ENCODE peak calls at places on chromosome 3, in eight cellular contexts. One of them, this sample, is unnamed.

GRCh38 chr3:167798443-167798842 is 62.9 kb downstream of the SERPINI1 start:
- DNase-seq in mesothelial cell of epicardium: no peak
- DNase-seq in upper lobe of right lung: no peak
- DNase-seq in GM13977: no peak
- DNase-seq in GM12878: peak
- DNase-seq in foreskin fibroblast: no peak
- DNase-seq in suprapubic skin: no peak
- DNase-seq in tibial nerve: no peak
- DNase-seq in this sample: no peak

GRCh38 chr3:17322106-17322793 is 420.2 kb downstream of the TBC1D5 start:
- DNase-seq in mesothelial cell of epicardium: no peak
- DNase-seq in upper lobe of right lung: no peak
- DNase-seq in GM13977: peak
- DNase-seq in GM12878: no peak
- DNase-seq in foreskin fibroblast: no peak
- DNase-seq in suprapubic skin: no peak
- DNase-seq in tibial nerve: no peak
- DNase-seq in this sample: no peak

GRCh38 chr3:101131767-101132166 is 138.5 kb upstream of the ABI3BP start:
- DNase-seq in mesothelial cell of epicardium: no peak
- DNase-seq in upper lobe of right lung: no peak
- DNase-seq in GM13977: no peak
- DNase-seq in GM12878: no peak
- DNase-seq in foreskin fibroblast: no peak
- DNase-seq in suprapubic skin: no peak
- DNase-seq in tibial nerve: no peak
- DNase-seq in this sample: peak

GRCh38 chr3:67854663-67855062 is 200.3 kb upstream of the SUCLG2 start:
- DNase-seq in mesothelial cell of epicardium: no peak
- DNase-seq in upper lobe of right lung: no peak
- DNase-seq in GM13977: no peak
- DNase-seq in GM12878: no peak
- DNase-seq in foreskin fibroblast: no peak
- DNase-seq in suprapubic skin: no peak
- DNase-seq in tibial nerve: no peak
- DNase-seq in this sample: no peak

GRCh38 chr3:191070201-191070600 is 128.8 kb upstream of the OSTN start:
- DNase-seq in mesothelial cell of epicardium: no peak
- DNase-seq in upper lobe of right lung: no peak
- DNase-seq in GM13977: no peak
- DNase-seq in GM12878: no peak
- DNase-seq in foreskin fibroblast: peak
- DNase-seq in suprapubic skin: no peak
- DNase-seq in tibial nerve: no peak
- DNase-seq in this sample: no peak

GRCh38 chr3:170529912-170530311 is 56.0 kb downstream of the SLC7A14 start:
- DNase-seq in mesothelial cell of epicardium: no peak
- DNase-seq in upper lobe of right lung: no peak
- DNase-seq in GM13977: no peak
- DNase-seq in GM12878: no peak
- DNase-seq in foreskin fibroblast: no peak
- DNase-seq in suprapubic skin: no peak
- DNase-seq in tibial nerve: no peak
- DNase-seq in this sample: no peak

GRCh38 chr3:73820431-73820830 is 195.7 kb upstream of the PDZRN3 start:
- DNase-seq in mesothelial cell of epicardium: no peak
- DNase-seq in upper lobe of right lung: no peak
- DNase-seq in GM13977: no peak
- DNase-seq in GM12878: no peak
- DNase-seq in foreskin fibroblast: no peak
- DNase-seq in suprapubic skin: no peak
- DNase-seq in tibial nerve: no peak
- DNase-seq in this sample: no peak

GRCh38 chr3:129596194-129597086 is 10.0 kb downstream of the PLXND1 start:
- DNase-seq in mesothelial cell of epicardium: no peak
- DNase-seq in upper lobe of right lung: peak
- DNase-seq in GM13977: no peak
- DNase-seq in GM12878: no peak
- DNase-seq in foreskin fibroblast: peak
- DNase-seq in suprapubic skin: peak
- DNase-seq in tibial nerve: peak
- DNase-seq in this sample: no peak

GRCh38 chr3:158775001-158775400 is 26.9 kb upstream of the MFSD1 start:
- DNase-seq in mesothelial cell of epicardium: no peak
- DNase-seq in upper lobe of right lung: no peak
- DNase-seq in GM13977: no peak
- DNase-seq in GM12878: no peak
- DNase-seq in foreskin fibroblast: peak
- DNase-seq in suprapubic skin: no peak
- DNase-seq in tibial nerve: no peak
- DNase-seq in this sample: no peak

GRCh38 chr3:43034200-43034599 is 55.1 kb downstream of the GASK1A start:
- DNase-seq in mesothelial cell of epicardium: no peak
- DNase-seq in upper lobe of right lung: no peak
- DNase-seq in GM13977: no peak
- DNase-seq in GM12878: no peak
- DNase-seq in foreskin fibroblast: no peak
- DNase-seq in suprapubic skin: peak
- DNase-seq in tibial nerve: no peak
- DNase-seq in this sample: no peak

GRCh38 chr3:1942751-1943150 is 155.9 kb upstream of the CNTN4 start:
- DNase-seq in mesothelial cell of epicardium: no peak
- DNase-seq in upper lobe of right lung: no peak
- DNase-seq in GM13977: no peak
- DNase-seq in GM12878: no peak
- DNase-seq in foreskin fibroblast: no peak
- DNase-seq in suprapubic skin: no peak
- DNase-seq in tibial nerve: no peak
- DNase-seq in this sample: no peak

GRCh38 chr3:65978116-65978515 is 60.6 kb downstream of the MAGI1 start:
- DNase-seq in mesothelial cell of epicardium: no peak
- DNase-seq in upper lobe of right lung: no peak
- DNase-seq in GM13977: no peak
- DNase-seq in GM12878: no peak
- DNase-seq in foreskin fibroblast: no peak
- DNase-seq in suprapubic skin: no peak
- DNase-seq in tibial nerve: no peak
- DNase-seq in this sample: no peak

DNA sequence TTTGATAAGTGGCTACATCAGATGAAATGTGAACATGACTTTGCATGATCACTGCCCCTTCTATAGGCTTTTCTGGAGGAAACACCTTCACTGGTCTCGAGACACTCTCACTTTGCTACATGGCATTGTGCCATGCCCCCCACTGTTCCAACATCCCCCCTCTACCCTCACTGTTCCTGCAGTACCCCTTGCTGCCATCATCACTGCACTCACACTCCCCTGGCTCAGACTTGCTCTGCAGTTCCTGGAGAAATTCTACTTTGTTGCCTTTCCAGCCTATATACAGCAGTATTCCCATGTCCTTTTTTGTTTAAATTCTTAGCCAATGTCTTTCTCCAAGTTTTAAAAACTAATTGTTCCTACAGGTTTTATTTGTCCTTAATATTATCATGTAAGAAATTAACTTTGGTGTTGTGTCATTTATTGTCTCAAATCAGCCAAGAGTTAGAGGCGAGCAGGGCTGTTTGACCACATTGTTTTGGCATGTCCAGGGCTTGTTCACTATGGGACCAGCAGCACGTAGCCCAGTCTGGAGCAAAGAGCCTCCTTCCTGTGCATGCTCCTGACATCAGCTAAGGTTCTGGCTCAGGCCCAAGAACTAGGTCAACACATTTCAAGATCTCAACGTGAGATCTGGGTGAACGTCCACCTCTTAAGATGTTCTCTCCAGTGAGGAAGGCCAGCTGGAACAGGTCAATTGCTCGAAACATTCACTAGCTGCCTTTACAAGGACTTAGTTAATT is 246.4 kb downstream of the SLC9A9 start:
- DNase-seq in mesothelial cell of epicardium: no peak
- DNase-seq in upper lobe of right lung: no peak
- DNase-seq in GM13977: no peak
- DNase-seq in GM12878: no peak
- DNase-seq in foreskin fibroblast: peak
- DNase-seq in suprapubic skin: no peak
- DNase-seq in tibial nerve: no peak
- DNase-seq in this sample: no peak
- TF ChIP-seq CTCF in mesothelial cell of epicardium: no peak
- TF ChIP-seq CTCF in upper lobe of right lung: no peak
- TF ChIP-seq CTCF in GM13977: no peak
- TF ChIP-seq CTCF in GM12878: no peak
- TF ChIP-seq CTCF in foreskin fibroblast: no peak
- TF ChIP-seq CTCF in suprapubic skin: no peak
- TF ChIP-seq CTCF in tibial nerve: no peak
- TF ChIP-seq CTCF in this sample: no peak

DNA sequence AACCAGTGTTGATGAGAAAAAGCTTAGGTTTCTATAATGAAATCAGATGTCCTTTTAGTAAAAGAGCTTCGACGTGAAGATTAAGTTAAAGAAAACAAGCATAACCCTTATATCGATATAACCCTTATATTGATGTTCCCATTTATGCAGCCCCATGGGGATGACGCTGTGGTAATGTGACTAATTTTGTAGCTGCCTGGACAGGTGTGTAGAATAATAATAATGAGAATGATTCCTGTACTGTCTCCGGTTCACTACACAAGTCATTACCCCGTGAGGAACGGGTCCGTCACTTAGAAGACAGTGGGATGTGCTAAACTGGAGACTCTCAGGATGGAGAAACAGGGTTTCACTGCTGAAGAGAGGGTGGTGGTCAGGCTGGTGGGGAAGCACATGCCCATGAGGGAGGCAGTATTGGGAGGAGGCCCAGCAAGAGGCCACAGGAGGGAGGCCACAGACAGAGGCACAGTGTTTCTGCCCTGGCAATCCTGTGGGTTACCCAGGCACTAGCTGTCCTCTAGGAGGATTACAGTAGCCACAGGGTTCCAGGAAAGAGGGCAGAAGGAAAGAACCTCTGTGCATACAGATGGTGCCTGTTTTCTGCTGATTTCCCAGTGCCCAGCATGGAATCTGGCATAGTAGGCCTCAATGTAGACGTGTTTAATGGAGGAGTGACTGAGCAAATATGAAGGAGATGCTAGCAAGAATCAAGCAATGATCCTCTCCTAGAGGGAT is 191.1 kb upstream of the TSC22D2 start:
- DNase-seq in mesothelial cell of epicardium: no peak
- DNase-seq in upper lobe of right lung: no peak
- DNase-seq in GM13977: no peak
- DNase-seq in GM12878: no peak
- DNase-seq in foreskin fibroblast: no peak
- DNase-seq in suprapubic skin: no peak
- DNase-seq in tibial nerve: no peak
- DNase-seq in this sample: no peak
- TF ChIP-seq CTCF in mesothelial cell of epicardium: no peak
- TF ChIP-seq CTCF in upper lobe of right lung: no peak
- TF ChIP-seq CTCF in GM13977: no peak
- TF ChIP-seq CTCF in GM12878: no peak
- TF ChIP-seq CTCF in foreskin fibroblast: no peak
- TF ChIP-seq CTCF in suprapubic skin: no peak
- TF ChIP-seq CTCF in tibial nerve: no peak
- TF ChIP-seq CTCF in this sample: no peak

DNA sequence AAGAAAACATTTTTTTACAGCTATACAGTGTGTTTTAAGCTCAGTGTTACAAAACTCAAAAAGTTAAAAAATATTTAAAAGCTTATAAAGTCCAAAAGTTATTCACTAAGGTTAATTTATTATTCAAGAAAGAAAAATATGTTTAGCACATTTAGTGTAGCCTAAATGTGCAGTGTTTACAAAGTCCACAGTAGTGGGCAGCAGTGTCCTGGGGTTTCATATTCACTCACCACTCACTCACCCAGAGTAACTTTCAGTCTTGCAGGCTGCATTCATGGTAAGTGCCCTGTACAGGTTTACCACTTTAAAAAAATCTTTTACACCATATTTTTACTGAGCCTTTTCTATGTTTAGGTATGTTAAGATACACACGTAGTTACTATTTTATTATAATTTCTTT is 300.2 kb upstream of the TRIM42 start:
- DNase-seq in mesothelial cell of epicardium: no peak
- DNase-seq in upper lobe of right lung: no peak
- DNase-seq in GM13977: no peak
- DNase-seq in GM12878: no peak
- DNase-seq in foreskin fibroblast: no peak
- DNase-seq in suprapubic skin: no peak
- DNase-seq in tibial nerve: no peak
- DNase-seq in this sample: no peak
- TF ChIP-seq CTCF in mesothelial cell of epicardium: no peak
- TF ChIP-seq CTCF in upper lobe of right lung: no peak
- TF ChIP-seq CTCF in GM13977: no peak
- TF ChIP-seq CTCF in GM12878: no peak
- TF ChIP-seq CTCF in foreskin fibroblast: no peak
- TF ChIP-seq CTCF in suprapubic skin: no peak
- TF ChIP-seq CTCF in tibial nerve: no peak
- TF ChIP-seq CTCF in this sample: no peak

GRCh38 chr3:27354588-27355203 is 14.5 kb downstream of the NEK10 start:
- DNase-seq in mesothelial cell of epicardium: no peak
- DNase-seq in upper lobe of right lung: no peak
- DNase-seq in GM13977: no peak
- DNase-seq in GM12878: no peak
- DNase-seq in foreskin fibroblast: peak
- DNase-seq in suprapubic skin: no peak
- DNase-seq in tibial nerve: no peak
- DNase-seq in this sample: no peak

GRCh38 chr3:27356976-27357375 is 12.2 kb downstream of the NEK10 start:
- DNase-seq in mesothelial cell of epicardium: no peak
- DNase-seq in upper lobe of right lung: no peak
- DNase-seq in GM13977: no peak
- DNase-seq in GM12878: no peak
- DNase-seq in foreskin fibroblast: peak
- DNase-seq in suprapubic skin: no peak
- DNase-seq in tibial nerve: no peak
- DNase-seq in this sample: no peak

GRCh38 chr3:27358372-27358771 is 10.8 kb downstream of the NEK10 start:
- DNase-seq in mesothelial cell of epicardium: no peak
- DNase-seq in upper lobe of right lung: no peak
- DNase-seq in GM13977: no peak
- DNase-seq in GM12878: no peak
- DNase-seq in foreskin fibroblast: no peak
- DNase-seq in suprapubic skin: no peak
- DNase-seq in tibial nerve: no peak
- DNase-seq in this sample: no peak

GRCh38 chr3:27360113-27361078 is 8.8 kb downstream of the NEK10 start:
- DNase-seq in mesothelial cell of epicardium: no peak
- DNase-seq in upper lobe of right lung: no peak
- DNase-seq in GM13977: no peak
- DNase-seq in GM12878: no peak
- DNase-seq in foreskin fibroblast: peak
- DNase-seq in suprapubic skin: no peak
- DNase-seq in tibial nerve: no peak
- DNase-seq in this sample: peak

DNA sequence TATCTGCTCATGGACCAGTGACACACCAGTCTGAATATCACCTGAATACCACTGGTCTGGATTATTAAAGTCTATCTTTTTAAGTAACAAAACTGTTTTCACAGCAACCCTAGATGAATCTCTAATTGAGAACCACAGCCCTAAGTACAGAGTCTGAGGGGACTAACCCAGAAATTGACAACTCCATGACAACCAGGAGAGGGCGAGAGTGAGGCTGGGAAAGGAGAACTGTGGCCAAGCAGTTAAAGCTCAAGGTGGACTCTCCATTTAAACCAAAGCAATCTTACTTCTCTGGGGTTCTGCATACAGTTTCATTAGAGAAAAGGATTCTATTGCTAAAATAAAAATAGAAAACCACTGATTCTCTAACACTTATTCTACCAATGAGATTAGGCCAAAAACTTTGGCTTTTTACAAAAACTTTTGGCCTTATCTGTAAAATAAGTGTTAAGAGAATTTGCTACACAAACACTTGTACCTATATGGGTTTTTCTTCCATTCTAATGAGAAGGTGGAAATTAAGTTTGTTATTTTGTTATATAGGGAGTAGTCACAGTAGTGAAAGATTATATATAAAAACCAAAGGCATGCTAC is 11.4 kb downstream of the NEK10 start:
- DNase-seq in mesothelial cell of epicardium: no peak
- DNase-seq in upper lobe of right lung: no peak
- DNase-seq in GM13977: peak
- DNase-seq in GM12878: no peak
- DNase-seq in foreskin fibroblast: peak
- DNase-seq in suprapubic skin: no peak
- DNase-seq in tibial nerve: no peak
- DNase-seq in this sample: peak
- TF ChIP-seq CTCF in mesothelial cell of epicardium: peak
- TF ChIP-seq CTCF in upper lobe of right lung: peak
- TF ChIP-seq CTCF in GM13977: peak
- TF ChIP-seq CTCF in GM12878: peak
- TF ChIP-seq CTCF in foreskin fibroblast: peak
- TF ChIP-seq CTCF in suprapubic skin: peak
- TF ChIP-seq CTCF in tibial nerve: peak
- TF ChIP-seq CTCF in this sample: peak

This sample was measured in GM06990.